ENCODE peak calls at places on chromosomes 3 and 15, in six cellular contexts. G is MM.1S, T is heart left ventricle, L is cardiac muscle cell, M is neuronal stem cell, Q is colonic mucosa. Y is an unnamed sample. For H3K4me1, the result is how much of the 10 kb centered on the place peaks cover.

GRCh38 chr3:108664266-108664665 is 74.7 kb downstream of the DZIP3 start:
- DNase-seq in G (no peak), T (no peak), L (no peak), M (no peak), Q (no peak), Y (no peak)

GRCh38 chr3:7432610-7433009 is 571.7 kb downstream of the GRM7 start:
- DNase-seq in G (no peak), T (no peak), L (no peak), M (no peak), Q (no peak), Y (no peak)

GRCh38 chr3:192802957-192803899 is 75.9 kb upstream of the FGF12 start:
- DNase-seq in G (peak), T (no peak), L (peak), M (peak), Q (no peak), Y (no peak)

GRCh38 chr3:170228093-170228766 is 6.0 kb downstream of the PRKCI start:
- DNase-seq in G (no peak), T (no peak), L (no peak), M (no peak), Q (no peak), Y (no peak)

GRCh38 chr3:125585595-125586223 is 9.6 kb downstream of the OSBPL11 start:
- DNase-seq in G (peak), T (peak), L (peak), M (peak), Q (peak), Y (peak)

GRCh38 chr15:51444807-51445206 is 103.4 kb downstream of the GLDN start:
- DNase-seq in G (no peak), T (no peak), L (no peak), M (no peak), Q (no peak), Y (no peak)

GRCh38 chr3:96483781-96484180 is 330.6 kb upstream of the EPHA6 start:
- DNase-seq in G (no peak), T (no peak), L (no peak), M (no peak), Q (no peak), Y (no peak)

GRCh38 chr15:80951941-80952340 is 37.7 kb downstream of the MESD start:
- DNase-seq in G (no peak), T (no peak), L (no peak), M (no peak), Q (no peak), Y (no peak)

GRCh38 chr3:147925272-147925671 is 516.1 kb downstream of the ZIC1 start:
- DNase-seq in G (no peak), T (no peak), L (no peak), M (no peak), Q (no peak), Y (no peak)

GRCh38 chr3:56837196-56837955 is 35.6 kb upstream of the ARHGEF3 start:
- DNase-seq in G (no peak), T (no peak), L (no peak), M (no peak), Q (no peak), Y (no peak)

GRCh38 chr3:13269711-13270378 is 150.3 kb downstream of the NUP210 start:
- DNase-seq in G (no peak), T (no peak), L (no peak), M (no peak), Q (no peak), Y (no peak)

GRCh38 chr3:156963096-156963495 is 136.9 kb downstream of the LEKR1 start:
- DNase-seq in G (no peak), T (no peak), L (no peak), M (no peak), Q (no peak), Y (no peak)

GRCh38 chr15:100083572-100083971 is 258.2 kb downstream of the ADAMTS17 start:
- DNase-seq in G (no peak), T (no peak), L (no peak), M (no peak), Q (no peak), Y (peak)

GRCh38 chr3:151837057-151837456 is 23.1 kb downstream of the AADAC start:
- DNase-seq in G (no peak), T (no peak), L (peak), M (peak), Q (no peak), Y (no peak)

GRCh38 chr15:89332446-89332845 is 2.2 kb downstream of the POLG start:
- DNase-seq in G (no peak), T (no peak), L (peak), M (no peak), Q (no peak), Y (no peak)

GRCh38 chr15:94875550-94875949 is 644.2 kb downstream of the MCTP2 start:
- DNase-seq in G (no peak), T (no peak), L (no peak), M (no peak), Q (no peak), Y (no peak)

DNA sequence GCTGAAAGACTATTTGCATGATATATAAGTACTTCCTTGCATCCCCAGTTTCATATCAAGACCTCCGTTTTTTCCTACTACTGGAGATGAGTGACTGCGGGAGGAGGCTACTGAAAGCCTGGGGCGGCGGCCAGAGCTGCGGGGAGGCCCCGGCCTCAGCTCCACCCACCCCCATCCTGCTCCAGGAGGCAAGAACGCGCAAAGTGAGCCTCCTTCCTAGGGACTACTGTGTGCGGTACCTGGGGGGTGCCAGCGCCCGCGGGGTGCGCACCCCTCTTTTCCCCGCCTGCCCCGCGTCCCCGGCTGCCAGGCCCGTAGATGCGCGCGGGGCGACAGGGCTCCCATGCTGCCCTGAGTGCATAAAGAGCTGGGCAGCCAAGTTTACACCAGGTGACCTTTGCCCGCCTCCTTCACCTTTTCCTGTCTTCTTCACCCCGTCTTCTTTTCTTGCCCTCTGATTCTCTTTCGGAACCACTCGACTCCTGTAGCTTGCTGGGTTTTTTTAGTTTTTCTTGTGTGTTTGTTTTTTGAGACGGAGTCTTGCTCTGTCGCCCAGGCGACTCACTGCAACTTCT is 2.5 kb upstream of the USF3 start:
- DNase-seq in G (no peak), T (no peak), L (no peak), M (no peak), Q (peak), Y (no peak)
- H3K4me3 ChIP-seq in G (peak), T (peak), L (no peak), M (peak), Q (peak), Y (peak)

GRCh38 chr15:98163319-98164030 is 203.0 kb downstream of the ARRDC4 start:
- DNase-seq in G (no peak), T (no peak), L (no peak), M (no peak), Q (no peak), Y (no peak)
- H3K4me1 ChIP-seq in G (under half), T (under half), L (under half), M (under half), Q (under half), Y (under half)

GRCh38 chr15:31340591-31340990 is 14.0 kb downstream of the KLF13 start:
- DNase-seq in G (no peak), T (no peak), L (no peak), M (no peak), Q (no peak), Y (no peak)

GRCh38 chr15:31342381-31342780 is 15.7 kb downstream of the KLF13 start:
- DNase-seq in G (no peak), T (no peak), L (no peak), M (no peak), Q (no peak), Y (no peak)

GRCh38 chr15:31341036-31341435 is 14.4 kb downstream of the KLF13 start:
- DNase-seq in G (no peak), T (no peak), L (no peak), M (no peak), Q (no peak), Y (no peak)

GRCh38 chr15:31342781-31343626 is 16.4 kb downstream of the KLF13 start:
- DNase-seq in G (no peak), T (peak), L (no peak), M (no peak), Q (no peak), Y (no peak)

DNA sequence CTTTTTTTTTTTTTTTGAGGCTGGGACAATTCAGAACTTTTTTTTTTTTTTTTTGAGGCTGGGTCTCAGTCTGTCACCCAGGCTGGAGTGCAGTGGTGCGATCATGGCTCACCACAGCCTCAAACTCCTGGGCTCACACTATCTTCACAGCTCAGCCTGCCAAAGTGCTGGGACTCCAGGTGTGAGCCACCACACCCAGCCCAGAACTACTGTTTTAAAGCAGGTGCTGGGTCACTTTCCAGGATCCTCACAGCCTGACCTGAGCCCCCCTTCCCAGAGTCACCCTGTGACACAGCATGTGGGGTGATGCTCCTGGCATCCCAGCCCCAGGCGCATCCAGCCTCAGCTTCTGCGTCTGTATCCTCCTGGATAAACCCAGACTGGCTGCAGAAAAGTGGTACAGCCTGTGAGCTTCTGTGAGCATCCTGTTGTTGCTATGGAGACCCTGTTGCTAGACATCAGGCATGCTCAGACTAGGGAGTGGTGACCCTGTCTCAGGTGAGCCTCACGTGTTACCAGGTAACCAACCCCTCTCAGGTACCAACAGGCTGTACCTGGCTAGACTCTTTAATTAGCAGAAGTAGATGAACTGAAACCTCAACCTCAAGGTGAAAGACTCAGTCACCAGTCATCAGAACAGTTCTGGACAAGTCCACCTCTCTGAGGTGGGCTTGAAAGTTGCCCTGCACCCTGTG is 15.0 kb downstream of the KLF13 start:
- DNase-seq in G (no peak), T (no peak), L (no peak), M (no peak), Q (no peak), Y (no peak)
- H3K4me3 ChIP-seq in G (no peak), T (no peak), L (no peak), M (no peak), Q (no peak), Y (no peak)

GRCh38 chr3:8485943-8486342 is 15.7 kb upstream of the LMCD1 start:
- DNase-seq in G (no peak), T (no peak), L (no peak), M (no peak), Q (no peak), Y (no peak)

GRCh38 chr3:8485141-8485840 is 16.3 kb upstream of the LMCD1 start:
- DNase-seq in G (no peak), T (no peak), L (no peak), M (no peak), Q (no peak), Y (no peak)

GRCh38 chr3:8486945-8487344 is 14.7 kb upstream of the LMCD1 start:
- DNase-seq in G (no peak), T (no peak), L (no peak), M (no peak), Q (no peak), Y (no peak)

GRCh38 chr3:8484409-8485140 is 17.0 kb upstream of the LMCD1 start:
- DNase-seq in G (no peak), T (no peak), L (no peak), M (no peak), Q (no peak), Y (no peak)

GRCh38 chr3:8486434-8486833 is 15.2 kb upstream of the LMCD1 start:
- DNase-seq in G (no peak), T (no peak), L (no peak), M (no peak), Q (no peak), Y (no peak)
- H3K4me1 ChIP-seq in G (under half), T (under half), L (under half), M (under half), Q (under half), Y (under half)

DNA sequence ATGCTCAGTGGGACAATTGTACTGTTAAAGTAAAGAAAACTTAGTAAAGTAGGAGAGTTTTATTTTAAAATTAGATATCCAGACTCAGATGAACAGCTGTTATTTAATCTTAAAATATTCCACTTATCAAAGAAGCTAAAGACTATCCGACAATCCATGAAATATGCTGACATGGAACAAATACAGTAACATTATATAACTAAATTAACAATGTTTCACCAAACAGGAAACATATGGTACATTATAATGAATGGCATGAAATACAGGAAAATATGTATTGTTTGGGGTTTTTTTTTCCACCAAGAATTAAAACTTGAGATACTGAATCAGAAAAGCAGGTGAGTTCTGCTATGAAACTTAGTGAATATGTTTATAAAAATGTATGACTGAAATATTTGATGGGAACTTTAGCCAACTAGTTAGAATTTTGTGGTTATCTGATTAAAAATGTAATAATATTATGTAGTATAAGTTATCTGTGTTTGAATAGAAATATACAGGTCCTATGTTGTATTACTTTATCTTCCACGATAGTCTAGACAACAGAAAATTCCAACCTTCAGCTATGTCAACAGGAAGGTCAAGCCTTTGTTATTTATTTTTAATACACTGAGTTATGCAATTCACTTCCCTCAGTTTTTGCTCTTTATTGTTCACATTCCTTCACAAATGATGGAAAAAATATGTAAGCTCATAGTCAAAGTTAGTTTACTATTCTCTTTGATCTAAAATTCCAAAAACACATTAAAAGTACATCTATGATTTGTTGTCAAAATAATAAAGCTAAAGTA is 72.7 kb downstream of the UACA start:
- DNase-seq in G (no peak), T (no peak), L (no peak), M (no peak), Q (no peak), Y (no peak)
- H3K4me3 ChIP-seq in G (no peak), T (no peak), L (no peak), M (no peak), Q (no peak), Y (no peak)